ENCODE peak calls at places on chromosome 5, in nine cellular contexts. One of them, this sample, is unnamed. For H3K27me3 and H3K4me1, the result is how much of the 10 kb centered on the place peaks cover.

GRCh38 chr5:10760033-10760975 is 730 bp downstream of the DAP start:
- DNase-seq in ovary: peak
- DNase-seq in adrenal gland: peak
- DNase-seq in Peyer's patch: no peak
- DNase-seq in CD4-positive, alpha-beta memory T cell: peak
- DNase-seq in A673: peak
- DNase-seq in CD8-positive, alpha-beta T cell: peak
- DNase-seq in heart left ventricle: peak
- DNase-seq in HCT116: peak
- DNase-seq in this sample: peak

GRCh38 chr5:96794757-96795156 is 13.0 kb downstream of the ERAP1 start:
- DNase-seq in heart left ventricle: no peak
- DNase-seq in CD4-positive, alpha-beta memory T cell: peak
- DNase-seq in Peyer's patch: no peak
- DNase-seq in HCT116: no peak
- DNase-seq in CD8-positive, alpha-beta T cell: peak
- DNase-seq in adrenal gland: no peak
- DNase-seq in ovary: no peak
- DNase-seq in A673: no peak
- DNase-seq in this sample: no peak

GRCh38 chr5:98307811-98308210 is 465.7 kb upstream of the RGMB start:
- DNase-seq in adrenal gland: no peak
- DNase-seq in HCT116: no peak
- DNase-seq in ovary: no peak
- DNase-seq in heart left ventricle: no peak
- DNase-seq in CD4-positive, alpha-beta memory T cell: no peak
- DNase-seq in CD8-positive, alpha-beta T cell: no peak
- DNase-seq in Peyer's patch: no peak
- DNase-seq in A673: no peak
- DNase-seq in this sample: no peak

GRCh38 chr5:96344678-96345612 is 88.1 kb downstream of the PCSK1 start:
- DNase-seq in CD8-positive, alpha-beta T cell: no peak
- DNase-seq in ovary: no peak
- DNase-seq in CD4-positive, alpha-beta memory T cell: no peak
- DNase-seq in HCT116: peak
- DNase-seq in Peyer's patch: no peak
- DNase-seq in A673: peak
- DNase-seq in adrenal gland: no peak
- DNase-seq in heart left ventricle: peak
- DNase-seq in this sample: peak

GRCh38 chr5:171272996-171273970 is 35.8 kb upstream of the TLX3 start:
- DNase-seq in heart left ventricle: no peak
- DNase-seq in adrenal gland: no peak
- DNase-seq in CD8-positive, alpha-beta T cell: no peak
- DNase-seq in Peyer's patch: no peak
- DNase-seq in ovary: no peak
- DNase-seq in CD4-positive, alpha-beta memory T cell: no peak
- DNase-seq in HCT116: peak
- DNase-seq in A673: no peak
- DNase-seq in this sample: no peak

GRCh38 chr5:51395666-51396356 is 12.6 kb downstream of the ISL1 start:
- DNase-seq in CD8-positive, alpha-beta T cell: no peak
- DNase-seq in Peyer's patch: no peak
- DNase-seq in ovary: no peak
- DNase-seq in A673: no peak
- DNase-seq in heart left ventricle: no peak
- DNase-seq in adrenal gland: no peak
- DNase-seq in HCT116: no peak
- DNase-seq in CD4-positive, alpha-beta memory T cell: no peak
- DNase-seq in this sample: no peak

GRCh38 chr5:79694652-79695051 is 5.0 kb downstream of the CMYA5 start:
- DNase-seq in HCT116: no peak
- DNase-seq in A673: no peak
- DNase-seq in CD4-positive, alpha-beta memory T cell: no peak
- DNase-seq in CD8-positive, alpha-beta T cell: no peak
- DNase-seq in ovary: no peak
- DNase-seq in Peyer's patch: no peak
- DNase-seq in heart left ventricle: peak
- DNase-seq in adrenal gland: no peak
- DNase-seq in this sample: no peak

GRCh38 chr5:158848634-158849033 is 251.1 kb downstream of the EBF1 start:
- DNase-seq in CD4-positive, alpha-beta memory T cell: no peak
- DNase-seq in HCT116: no peak
- DNase-seq in Peyer's patch: no peak
- DNase-seq in A673: no peak
- DNase-seq in ovary: no peak
- DNase-seq in adrenal gland: no peak
- DNase-seq in CD8-positive, alpha-beta T cell: no peak
- DNase-seq in heart left ventricle: no peak
- DNase-seq in this sample: no peak

GRCh38 chr5:2164586-2164985 is 281.9 kb upstream of the IRX4 start:
- DNase-seq in CD4-positive, alpha-beta memory T cell: no peak
- DNase-seq in CD8-positive, alpha-beta T cell: no peak
- DNase-seq in ovary: no peak
- DNase-seq in Peyer's patch: no peak
- DNase-seq in heart left ventricle: no peak
- DNase-seq in adrenal gland: no peak
- DNase-seq in HCT116: no peak
- DNase-seq in A673: no peak
- DNase-seq in this sample: no peak

GRCh38 chr5:2165203-2165602 is 282.5 kb upstream of the IRX4 start:
- DNase-seq in Peyer's patch: no peak
- DNase-seq in heart left ventricle: no peak
- DNase-seq in CD8-positive, alpha-beta T cell: no peak
- DNase-seq in A673: no peak
- DNase-seq in adrenal gland: no peak
- DNase-seq in HCT116: no peak
- DNase-seq in CD4-positive, alpha-beta memory T cell: no peak
- DNase-seq in ovary: no peak
- DNase-seq in this sample: no peak

GRCh38 chr5:2166979-2167377 is 284.3 kb upstream of the IRX4 start:
- DNase-seq in CD8-positive, alpha-beta T cell: no peak
- DNase-seq in heart left ventricle: no peak
- DNase-seq in Peyer's patch: no peak
- DNase-seq in A673: no peak
- DNase-seq in adrenal gland: no peak
- DNase-seq in ovary: no peak
- DNase-seq in HCT116: no peak
- DNase-seq in CD4-positive, alpha-beta memory T cell: no peak
- DNase-seq in this sample: no peak

GRCh38 chr5:2167671-2168070 is 284.9 kb upstream of the IRX4 start:
- DNase-seq in adrenal gland: no peak
- DNase-seq in ovary: no peak
- DNase-seq in CD4-positive, alpha-beta memory T cell: no peak
- DNase-seq in Peyer's patch: no peak
- DNase-seq in A673: no peak
- DNase-seq in CD8-positive, alpha-beta T cell: no peak
- DNase-seq in HCT116: no peak
- DNase-seq in heart left ventricle: no peak
- DNase-seq in this sample: no peak

DNA sequence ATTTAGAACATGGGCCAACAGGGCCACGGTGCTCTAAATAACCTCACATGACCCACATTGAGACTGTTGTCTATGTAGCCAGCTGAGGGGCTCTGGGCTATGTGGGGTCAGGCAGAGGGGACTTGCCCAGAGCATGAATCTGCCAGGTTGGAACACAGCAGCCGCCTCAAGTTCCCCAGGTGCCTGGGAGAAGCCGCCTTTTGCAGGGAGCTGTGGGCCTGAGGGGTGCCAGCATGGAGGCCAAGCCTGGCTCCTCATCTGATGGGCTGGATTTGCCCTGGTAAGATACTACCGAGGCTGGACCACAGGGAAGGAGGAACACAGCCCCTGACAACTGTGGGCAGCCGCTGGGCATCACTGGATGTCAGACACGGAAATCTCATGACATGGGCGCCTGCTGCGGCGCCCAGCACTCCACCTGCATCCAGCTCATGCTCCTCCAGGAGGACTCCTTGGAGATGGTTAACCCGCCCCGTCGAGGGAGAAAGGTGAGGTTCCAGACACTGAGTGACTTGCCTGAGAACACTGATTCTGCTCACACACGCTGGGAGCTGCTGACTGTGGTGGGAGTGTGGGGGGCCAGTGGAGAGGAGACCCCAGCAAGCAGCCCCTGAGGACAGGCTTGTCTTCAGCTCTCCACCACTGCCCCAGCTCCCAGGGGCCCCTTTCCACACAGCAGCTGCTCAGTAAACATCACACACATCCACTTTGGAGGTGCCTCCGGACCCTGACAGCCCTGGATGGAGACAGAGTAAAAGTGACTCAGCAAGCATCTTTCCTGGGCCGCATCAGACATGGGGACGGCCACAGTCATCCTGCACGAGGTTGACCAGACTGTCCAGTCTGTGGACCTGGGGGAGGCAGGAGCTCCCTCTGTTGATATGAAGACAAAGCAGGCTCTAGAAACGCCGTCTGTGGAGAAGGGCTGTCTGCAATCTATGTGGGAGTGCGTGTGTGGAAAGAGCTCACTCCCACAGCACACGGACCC is 283.6 kb upstream of the IRX4 start:
- DNase-seq in A673: no peak
- DNase-seq in adrenal gland: no peak
- DNase-seq in ovary: no peak
- DNase-seq in Peyer's patch: no peak
- DNase-seq in CD8-positive, alpha-beta T cell: no peak
- DNase-seq in HCT116: no peak
- DNase-seq in heart left ventricle: no peak
- DNase-seq in CD4-positive, alpha-beta memory T cell: no peak
- DNase-seq in this sample: no peak
- H3K27me3 ChIP-seq in A673: under half
- H3K27me3 ChIP-seq in adrenal gland: under half
- H3K27me3 ChIP-seq in ovary: under half
- H3K27me3 ChIP-seq in Peyer's patch: under half
- H3K27me3 ChIP-seq in CD8-positive, alpha-beta T cell: under half
- H3K27me3 ChIP-seq in HCT116: under half
- H3K27me3 ChIP-seq in heart left ventricle: under half
- H3K27me3 ChIP-seq in CD4-positive, alpha-beta memory T cell: under half
- H3K27me3 ChIP-seq in this sample: under half

GRCh38 chr5:160165137-160166068 is 46.2 kb upstream of the PWWP2A start:
- DNase-seq in heart left ventricle: peak
- DNase-seq in Peyer's patch: peak
- DNase-seq in A673: peak
- DNase-seq in CD8-positive, alpha-beta T cell: no peak
- DNase-seq in adrenal gland: peak
- DNase-seq in ovary: peak
- DNase-seq in CD4-positive, alpha-beta memory T cell: no peak
- DNase-seq in HCT116: peak
- DNase-seq in this sample: no peak
- H3K4me1 ChIP-seq in heart left ventricle: under half
- H3K4me1 ChIP-seq in Peyer's patch: under half
- H3K4me1 ChIP-seq in A673: under half
- H3K4me1 ChIP-seq in CD8-positive, alpha-beta T cell: under half
- H3K4me1 ChIP-seq in adrenal gland: under half
- H3K4me1 ChIP-seq in ovary: under half
- H3K4me1 ChIP-seq in CD4-positive, alpha-beta memory T cell: under half
- H3K4me1 ChIP-seq in HCT116: under half
- H3K4me1 ChIP-seq in this sample: under half

GRCh38 chr5:169083394-169084018 is 217.4 kb downstream of the SLIT3 start:
- DNase-seq in adrenal gland: no peak
- DNase-seq in CD8-positive, alpha-beta T cell: no peak
- DNase-seq in A673: no peak
- DNase-seq in heart left ventricle: no peak
- DNase-seq in HCT116: no peak
- DNase-seq in ovary: no peak
- DNase-seq in CD4-positive, alpha-beta memory T cell: no peak
- DNase-seq in Peyer's patch: no peak
- DNase-seq in this sample: no peak

GRCh38 chr5:169081008-169081724 is 219.8 kb downstream of the SLIT3 start:
- DNase-seq in adrenal gland: no peak
- DNase-seq in ovary: no peak
- DNase-seq in CD8-positive, alpha-beta T cell: no peak
- DNase-seq in HCT116: no peak
- DNase-seq in A673: no peak
- DNase-seq in CD4-positive, alpha-beta memory T cell: no peak
- DNase-seq in Peyer's patch: no peak
- DNase-seq in heart left ventricle: no peak
- DNase-seq in this sample: no peak

GRCh38 chr5:169084775-169085566 is 216.0 kb downstream of the SLIT3 start:
- DNase-seq in Peyer's patch: no peak
- DNase-seq in A673: no peak
- DNase-seq in heart left ventricle: no peak
- DNase-seq in CD4-positive, alpha-beta memory T cell: no peak
- DNase-seq in CD8-positive, alpha-beta T cell: no peak
- DNase-seq in HCT116: no peak
- DNase-seq in adrenal gland: no peak
- DNase-seq in ovary: no peak
- DNase-seq in this sample: no peak

GRCh38 chr5:169080352-169080938 is 220.5 kb downstream of the SLIT3 start:
- DNase-seq in CD4-positive, alpha-beta memory T cell: no peak
- DNase-seq in ovary: no peak
- DNase-seq in adrenal gland: no peak
- DNase-seq in heart left ventricle: no peak
- DNase-seq in A673: no peak
- DNase-seq in CD8-positive, alpha-beta T cell: no peak
- DNase-seq in HCT116: no peak
- DNase-seq in Peyer's patch: no peak
- DNase-seq in this sample: no peak

DNA sequence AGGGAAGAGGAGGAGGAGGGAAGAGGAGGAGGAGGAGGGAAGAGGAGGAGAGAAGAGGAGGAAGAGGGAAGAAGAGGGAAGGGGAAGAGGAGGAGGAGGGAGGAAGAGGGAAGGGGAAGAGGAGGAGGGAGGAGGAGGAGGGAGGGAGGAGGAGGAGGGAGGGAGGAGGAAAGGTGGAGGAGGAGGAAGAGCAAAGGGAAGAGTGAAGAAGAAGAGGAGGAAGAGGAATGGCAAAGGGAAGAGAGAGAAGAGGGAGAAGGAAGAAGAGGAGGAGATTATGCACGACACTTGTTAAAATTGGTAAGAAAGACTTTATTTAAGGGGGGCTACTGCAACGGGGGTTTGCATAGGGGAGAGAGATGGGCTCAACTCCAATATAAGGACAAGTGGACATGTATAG is 221.2 kb downstream of the SLIT3 start:
- DNase-seq in A673: no peak
- DNase-seq in HCT116: no peak
- DNase-seq in CD8-positive, alpha-beta T cell: no peak
- DNase-seq in ovary: no peak
- DNase-seq in CD4-positive, alpha-beta memory T cell: no peak
- DNase-seq in adrenal gland: no peak
- DNase-seq in Peyer's patch: no peak
- DNase-seq in heart left ventricle: no peak
- DNase-seq in this sample: no peak
- H3K27ac ChIP-seq in A673: no peak
- H3K27ac ChIP-seq in HCT116: no peak
- H3K27ac ChIP-seq in CD8-positive, alpha-beta T cell: no peak
- H3K27ac ChIP-seq in ovary: no peak
- H3K27ac ChIP-seq in CD4-positive, alpha-beta memory T cell: no peak
- H3K27ac ChIP-seq in adrenal gland: no peak
- H3K27ac ChIP-seq in Peyer's patch: no peak
- H3K27ac ChIP-seq in heart left ventricle: no peak
- H3K27ac ChIP-seq in this sample: no peak

GRCh38 chr5:137498301-137498735 is 808 bp downstream of the SPOCK1 start:
- DNase-seq in adrenal gland: peak
- DNase-seq in heart left ventricle: no peak
- DNase-seq in CD4-positive, alpha-beta memory T cell: no peak
- DNase-seq in ovary: no peak
- DNase-seq in Peyer's patch: no peak
- DNase-seq in HCT116: no peak
- DNase-seq in A673: no peak
- DNase-seq in CD8-positive, alpha-beta T cell: no peak
- DNase-seq in this sample: no peak

GRCh38 chr5:137496919-137497318 is 2.2 kb downstream of the SPOCK1 start:
- DNase-seq in ovary: no peak
- DNase-seq in adrenal gland: no peak
- DNase-seq in heart left ventricle: no peak
- DNase-seq in A673: no peak
- DNase-seq in HCT116: no peak
- DNase-seq in Peyer's patch: no peak
- DNase-seq in CD8-positive, alpha-beta T cell: no peak
- DNase-seq in CD4-positive, alpha-beta memory T cell: no peak
- DNase-seq in this sample: no peak

GRCh38 chr5:137498736-137499505 is at the start of gene SPOCK1:
- DNase-seq in A673: peak
- DNase-seq in Peyer's patch: peak
- DNase-seq in CD8-positive, alpha-beta T cell: no peak
- DNase-seq in adrenal gland: peak
- DNase-seq in CD4-positive, alpha-beta memory T cell: no peak
- DNase-seq in ovary: peak
- DNase-seq in HCT116: peak
- DNase-seq in heart left ventricle: peak
- DNase-seq in this sample: peak

GRCh38 chr5:137500616-137501225 is 1.6 kb upstream of the SPOCK1 start:
- DNase-seq in HCT116: no peak
- DNase-seq in adrenal gland: no peak
- DNase-seq in CD8-positive, alpha-beta T cell: no peak
- DNase-seq in heart left ventricle: no peak
- DNase-seq in Peyer's patch: no peak
- DNase-seq in A673: no peak
- DNase-seq in CD4-positive, alpha-beta memory T cell: no peak
- DNase-seq in ovary: no peak
- DNase-seq in this sample: no peak

DNA sequence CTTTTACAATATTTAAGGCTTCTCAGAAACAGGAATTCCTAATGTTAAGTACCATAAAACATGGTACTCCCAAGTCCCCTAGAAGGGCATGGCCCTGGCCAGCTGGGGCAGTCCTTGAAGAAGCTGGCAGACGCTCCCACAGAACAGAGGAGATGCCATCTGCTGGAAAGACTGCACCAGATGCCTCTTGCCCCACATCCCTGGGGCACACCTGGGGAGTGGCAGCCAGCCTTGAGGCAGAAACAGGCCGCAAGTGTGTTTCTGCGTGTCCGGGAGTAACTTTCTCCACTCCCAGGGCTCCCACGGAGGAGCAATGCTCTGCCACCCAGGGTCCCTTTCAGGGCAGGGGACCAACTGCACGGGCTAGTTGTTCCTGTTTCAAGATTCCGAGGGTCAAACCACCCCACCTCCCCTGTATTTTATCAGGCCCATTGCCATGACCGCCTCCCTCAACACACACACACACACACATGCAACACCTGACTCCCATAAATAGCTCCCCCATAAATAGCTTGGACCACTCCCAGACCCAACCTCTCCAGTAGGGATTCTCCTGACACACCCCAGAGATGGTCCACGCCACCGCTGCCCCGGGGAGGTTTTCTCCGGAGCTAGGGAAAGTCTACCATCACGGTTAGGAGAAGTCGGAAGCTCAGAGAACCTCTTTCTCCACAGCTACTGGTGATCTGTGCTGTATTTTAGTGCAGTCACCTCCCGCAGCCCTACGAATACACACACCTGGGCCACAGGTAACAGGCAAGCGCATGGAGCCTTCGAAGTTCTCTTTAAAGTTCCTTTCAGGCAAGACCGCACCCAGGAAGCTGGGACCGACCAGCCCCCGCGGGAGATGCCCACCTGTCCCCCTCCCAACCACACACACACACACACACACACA is 1.5 kb downstream of the SPOCK1 start:
- DNase-seq in ovary: no peak
- DNase-seq in HCT116: no peak
- DNase-seq in CD8-positive, alpha-beta T cell: no peak
- DNase-seq in Peyer's patch: no peak
- DNase-seq in adrenal gland: no peak
- DNase-seq in CD4-positive, alpha-beta memory T cell: no peak
- DNase-seq in heart left ventricle: no peak
- DNase-seq in A673: no peak
- DNase-seq in this sample: no peak
- H3K27me3 ChIP-seq in ovary: under half
- H3K27me3 ChIP-seq in HCT116: under half
- H3K27me3 ChIP-seq in CD8-positive, alpha-beta T cell: under half
- H3K27me3 ChIP-seq in Peyer's patch: under half
- H3K27me3 ChIP-seq in adrenal gland: under half
- H3K27me3 ChIP-seq in CD4-positive, alpha-beta memory T cell: under half
- H3K27me3 ChIP-seq in heart left ventricle: under half
- H3K27me3 ChIP-seq in A673: half or more
- H3K27me3 ChIP-seq in this sample: under half

This sample was measured in CD4-positive, CD25-positive, alpha-beta regulatory T cell.